ENCODE peak calls at places on chromosome 2, in five cellular contexts. E, P, U, Q and Y are unnamed samples.

GRCh38 chr2:222318026-222318711 is 19.4 kb upstream of the PAX3 start:
- DNase-seq in E (peak), P (peak), U (peak), Q (peak), Y (peak)

GRCh38 chr2:68709421-68709911 is 25.1 kb upstream of the ARHGAP25 start:
- DNase-seq in E (no peak), P (peak), U (peak), Q (peak), Y (no peak)

GRCh38 chr2:150876201-150877085 is 385.2 kb downstream of the RBM43 start:
- DNase-seq in E (no peak), P (no peak), U (peak), Q (peak), Y (no peak)

GRCh38 chr2:120675460-120676130 is 60.1 kb upstream of the GLI2 start:
- DNase-seq in E (peak), P (peak), U (no peak), Q (peak), Y (peak)

GRCh38 chr2:201558232-201558631 is 85.1 kb downstream of the TMEM237 start:
- DNase-seq in E (no peak), P (peak), U (no peak), Q (no peak), Y (no peak)

GRCh38 chr2:189783451-189783926 is 650 bp downstream of the ORMDL1 start:
- DNase-seq in E (no peak), P (peak), U (no peak), Q (peak), Y (no peak)

GRCh38 chr2:21779786-21780185 is 656.0 kb downstream of the TDRD15 start:
- DNase-seq in E (no peak), P (no peak), U (no peak), Q (no peak), Y (no peak)

GRCh38 chr2:106057206-106057605 is 136.9 kb downstream of the UXS1 start:
- DNase-seq in E (no peak), P (peak), U (no peak), Q (no peak), Y (no peak)

GRCh38 chr2:236972491-236973379 is 113.0 kb upstream of the COPS8 start:
- DNase-seq in E (peak), P (peak), U (peak), Q (peak), Y (no peak)

GRCh38 chr2:16115881-16116830 is 175.8 kb downstream of the MYCN start:
- DNase-seq in E (no peak), P (no peak), U (no peak), Q (no peak), Y (no peak)

GRCh38 chr2:237649541-237650454 is 22.4 kb downstream of the LRRFIP1 start:
- DNase-seq in E (no peak), P (no peak), U (no peak), Q (no peak), Y (no peak)

GRCh38 chr2:127511090-127511489 is 15.2 kb downstream of the IWS1 start:
- DNase-seq in E (no peak), P (no peak), U (no peak), Q (no peak), Y (no peak)

GRCh38 chr2:111946294-111947114 is 48.1 kb downstream of the MERTK start:
- DNase-seq in E (peak), P (peak), U (peak), Q (peak), Y (peak)

GRCh38 chr2:174717273-174717672 is 47.0 kb downstream of the CHRNA1 start:
- DNase-seq in E (no peak), P (no peak), U (no peak), Q (peak), Y (no peak)

GRCh38 chr2:195898505-195898904 is 170.1 kb downstream of the DNAH7 start:
- DNase-seq in E (peak), P (peak), U (peak), Q (peak), Y (peak)

GRCh38 chr2:71939588-71940535 is 207.8 kb downstream of the CYP26B1 start:
- DNase-seq in E (no peak), P (no peak), U (no peak), Q (no peak), Y (no peak)

GRCh38 chr2:212539145-212539880 is 711 bp upstream of the ERBB4 start:
- DNase-seq in E (peak), P (peak), U (no peak), Q (no peak), Y (no peak)

GRCh38 chr2:99421469-99421868 is 68.3 kb downstream of the REV1 start:
- DNase-seq in E (no peak), P (no peak), U (no peak), Q (peak), Y (no peak)

GRCh38 chr2:144671695-144672094 is 151.8 kb upstream of the ZEB2 start:
- DNase-seq in E (no peak), P (no peak), U (no peak), Q (peak), Y (no peak)

GRCh38 chr2:29011650-29012060 is 30.6 kb downstream of the TOGARAM2 start:
- DNase-seq in E (peak), P (no peak), U (no peak), Q (peak), Y (no peak)

GRCh38 chr2:158714420-158714819 is 80.7 kb upstream of the DAPL1 start:
- DNase-seq in E (no peak), P (no peak), U (no peak), Q (no peak), Y (no peak)

GRCh38 chr2:48320747-48321146 is 209.2 kb upstream of the STON1 start:
- DNase-seq in E (no peak), P (no peak), U (no peak), Q (no peak), Y (no peak)

GRCh38 chr2:179139506-179139905 is 89.6 kb upstream of the CCDC141 start:
- DNase-seq in E (no peak), P (no peak), U (no peak), Q (no peak), Y (no peak)

GRCh38 chr2:102336502-102336945 is 19.1 kb upstream of the IL18R1 start:
- DNase-seq in E (no peak), P (peak), U (no peak), Q (no peak), Y (no peak)

GRCh38 chr2:23427976-23428375 is 43.0 kb downstream of the KLHL29 start:
- DNase-seq in E (no peak), P (no peak), U (no peak), Q (no peak), Y (no peak)

GRCh38 chr2:105102963-105103421 is 65.1 kb downstream of the MRPS9 start:
- DNase-seq in E (no peak), P (peak), U (peak), Q (peak), Y (no peak)

GRCh38 chr2:230230087-230230486 is 4.6 kb downstream of the SP140 start:
- DNase-seq in E (no peak), P (peak), U (peak), Q (peak), Y (no peak)

GRCh38 chr2:143513081-143513480 is 383.9 kb downstream of the ARHGAP15 start:
- DNase-seq in E (peak), P (peak), U (peak), Q (peak), Y (no peak)

GRCh38 chr2:111175615-111176014 is 54.9 kb downstream of the BCL2L11 start:
- DNase-seq in E (no peak), P (no peak), U (no peak), Q (no peak), Y (no peak)

GRCh38 chr2:221125691-221126090 is 446.4 kb downstream of the EPHA4 start:
- DNase-seq in E (no peak), P (no peak), U (no peak), Q (no peak), Y (no peak)

GRCh38 chr2:74010087-74010541 is 25.4 kb downstream of the TET3 start:
- DNase-seq in E (peak), P (peak), U (no peak), Q (no peak), Y (peak)

GRCh38 chr2:120857422-120857821 is 121.8 kb downstream of the GLI2 start:
- DNase-seq in E (no peak), P (no peak), U (no peak), Q (no peak), Y (no peak)

GRCh38 chr2:172614932-172615331 is 59.0 kb downstream of the PDK1 start:
- DNase-seq in E (no peak), P (no peak), U (no peak), Q (peak), Y (no peak)

GRCh38 chr2:45216118-45216517 is 206.9 kb upstream of the SIX2 start:
- DNase-seq in E (no peak), P (no peak), U (no peak), Q (no peak), Y (no peak)

GRCh38 chr2:171836151-171836910 is 57.7 kb downstream of the SLC25A12 start:
- DNase-seq in E (no peak), P (no peak), U (peak), Q (peak), Y (no peak)

DNA sequence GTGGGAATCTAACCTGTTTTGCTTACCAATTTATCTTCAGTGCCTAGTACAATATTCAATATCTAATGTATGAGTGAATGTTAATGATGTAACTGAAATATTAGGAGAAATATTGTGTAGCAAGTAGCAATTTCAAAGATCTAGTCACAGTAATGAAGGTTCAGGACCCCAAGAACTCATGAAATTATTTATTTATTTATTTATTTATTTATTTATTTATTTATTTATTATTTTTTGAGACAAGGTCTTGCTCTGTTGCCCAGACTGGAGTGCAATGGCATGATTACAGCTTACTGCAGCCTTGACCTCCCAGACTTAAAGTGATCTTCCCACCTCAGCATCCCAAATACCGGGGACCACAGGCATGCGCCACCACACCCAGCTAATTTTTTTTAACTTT is 126.9 kb downstream of the KCNJ3 start:
- DNase-seq in E (no peak), P (no peak), U (no peak), Q (no peak), Y (no peak)
- H3K4me3 ChIP-seq in E (no peak), P (no peak), U (no peak), Q (no peak), Y (no peak)

DNA sequence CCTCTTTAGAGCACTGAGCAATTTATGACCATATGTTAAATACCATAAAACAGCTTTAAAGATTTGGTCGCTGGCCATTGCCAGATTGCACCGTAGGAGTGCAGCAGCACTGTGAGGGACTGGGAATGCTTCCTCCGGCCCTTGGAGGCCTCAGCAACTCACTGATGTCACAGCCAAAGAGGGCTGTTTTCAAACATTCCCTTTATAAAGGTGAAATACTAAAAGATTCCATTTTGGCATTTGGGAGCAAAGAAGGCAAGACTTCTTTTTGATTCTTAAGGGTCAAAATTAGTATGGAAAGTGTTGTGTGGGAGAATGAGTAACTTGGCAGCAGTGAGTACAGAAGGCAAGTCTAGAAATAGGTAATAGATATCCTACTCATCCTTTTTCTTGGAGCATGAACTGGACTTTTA is 63.7 kb downstream of the BABAM2 start:
- DNase-seq in E (peak), P (peak), U (no peak), Q (peak), Y (no peak)
- H3K4me3 ChIP-seq in E (no peak), P (peak), U (no peak), Q (no peak), Y (no peak)

GRCh38 chr2:9968940-9969497 is 17.5 kb downstream of the GRHL1 start:
- DNase-seq in E (peak), P (no peak), U (no peak), Q (no peak), Y (no peak)

GRCh38 chr2:9966491-9967022 is 15.1 kb downstream of the GRHL1 start:
- DNase-seq in E (no peak), P (no peak), U (no peak), Q (no peak), Y (no peak)

GRCh38 chr2:9965119-9965822 is 13.8 kb downstream of the GRHL1 start:
- DNase-seq in E (no peak), P (no peak), U (no peak), Q (no peak), Y (no peak)

GRCh38 chr2:9964334-9964980 is 13.0 kb downstream of the GRHL1 start:
- DNase-seq in E (no peak), P (no peak), U (no peak), Q (no peak), Y (no peak)

GRCh38 chr2:9967053-9967775 is 15.7 kb downstream of the GRHL1 start:
- DNase-seq in E (no peak), P (peak), U (no peak), Q (no peak), Y (no peak)
- H3K4me3 ChIP-seq in E (no peak), P (no peak), U (no peak), Q (no peak), Y (no peak)

GRCh38 chr2:233480490-233481202 is 85.9 kb downstream of the USP40 start:
- DNase-seq in E (peak), P (peak), U (no peak), Q (peak), Y (peak)
- H3K4me3 ChIP-seq in E (no peak), P (peak), U (no peak), Q (no peak), Y (no peak)

GRCh38 chr2:216017365-216017764 is 4.0 kb upstream of the MREG start:
- DNase-seq in E (peak), P (peak), U (no peak), Q (no peak), Y (no peak)
- H3K4me3 ChIP-seq in E (no peak), P (no peak), U (no peak), Q (no peak), Y (no peak)

GRCh38 chr2:85254540-85255261 is 73.1 kb downstream of the TGOLN2 start:
- DNase-seq in E (no peak), P (no peak), U (no peak), Q (no peak), Y (no peak)
- H3K4me3 ChIP-seq in E (no peak), P (no peak), U (no peak), Q (no peak), Y (no peak)